ENCODE peak calls at places on chromosomes 7 and 10, in five cellular contexts. H, I, G, N and M are unnamed samples.

GRCh38 chr7:81014266-81014665 is 95.4 kb upstream of the SEMA3C start:
- DNase-seq in H (no peak), I (no peak), G (no peak), N (no peak), M (no peak)

GRCh38 chr7:34036972-34037792 is 131.8 kb downstream of the BMPER start:
- DNase-seq in H (no peak), I (no peak), G (no peak), N (no peak), M (no peak)

GRCh38 chr7:9945131-9945530 is 1028.5 kb upstream of the PHF14 start:
- DNase-seq in H (no peak), I (no peak), G (no peak), N (no peak), M (no peak)

GRCh38 chr7:137045573-137045972 is 177.1 kb downstream of the CHRM2 start:
- DNase-seq in H (no peak), I (no peak), G (no peak), N (no peak), M (no peak)

GRCh38 chr7:139820089-139820488 is 9.0 kb upstream of the TBXAS1 start:
- DNase-seq in H (no peak), I (no peak), G (no peak), N (no peak), M (no peak)

GRCh38 chr10:12675171-12675570 is 325.8 kb downstream of the CAMK1D start:
- DNase-seq in H (no peak), I (no peak), G (no peak), N (no peak), M (no peak)

GRCh38 chr7:4797858-4798705 is 22.7 kb downstream of the AP5Z1 start:
- DNase-seq in H (peak; percentile 55), I (peak; percentile 65), G (no peak), N (peak; percentile 77), M (peak; percentile 55)

GRCh38 chr10:20959178-20959577 is 62.1 kb upstream of the NEBL start:
- DNase-seq in H (no peak), I (no peak), G (no peak), N (no peak), M (no peak)

GRCh38 chr10:25257646-25258045 is 82.8 kb downstream of the GPR158 start:
- DNase-seq in H (no peak), I (no peak), G (no peak), N (no peak), M (no peak)

GRCh38 chr10:93376372-93377296 is 105.5 kb downstream of the MYOF start:
- DNase-seq in H (peak; percentile 80), I (no peak), G (peak; percentile 74), N (no peak), M (no peak)

GRCh38 chr10:133358162-133358919 is 522 bp upstream of the FUOM start:
- DNase-seq in H (no peak), I (peak; percentile 86), G (no peak), N (peak; percentile 62), M (peak; percentile 55)

GRCh38 chr7:92835851-92836488 is 403 bp downstream of the CDK6 start:
- DNase-seq in H (no peak), I (peak; percentile 60), G (no peak), N (peak; percentile 42), M (peak; percentile 20)

GRCh38 chr7:130990178-130990832 is 256.3 kb upstream of the KLF14 start:
- DNase-seq in H (no peak), I (no peak), G (no peak), N (no peak), M (no peak)

GRCh38 chr7:101996131-101996691 is 178.8 kb downstream of the CUX1 start:
- DNase-seq in H (no peak), I (no peak), G (no peak), N (no peak), M (no peak)

GRCh38 chr10:3354171-3354570 is 181.6 kb upstream of the PITRM1 start:
- DNase-seq in H (no peak), I (no peak), G (no peak), N (no peak), M (no peak)

GRCh38 chr7:87878208-87878735 is 2.0 kb downstream of the DBF4 start:
- DNase-seq in H (no peak), I (no peak), G (no peak), N (no peak), M (no peak)

GRCh38 chr10:86301431-86301830 is 65.2 kb downstream of the GRID1 start:
- DNase-seq in H (peak; percentile 1), I (no peak), G (no peak), N (no peak), M (no peak)

GRCh38 chr7:78386520-78386919 is 587.9 kb downstream of the PHTF2 start:
- DNase-seq in H (no peak), I (no peak), G (no peak), N (no peak), M (no peak)

GRCh38 chr7:149477494-149478443 is 16.9 kb upstream of the ZNF777 start:
- DNase-seq in H (peak; percentile 42), I (no peak), G (no peak), N (no peak), M (no peak)

GRCh38 chr7:138797715-138798320 is at the start of the genes ATP6V0A4 and TMEM213:
- DNase-seq in H (no peak), I (no peak), G (no peak), N (no peak), M (no peak)

GRCh38 chr7:41437257-41438196 is 265.4 kb downstream of the INHBA start:
- DNase-seq in H (no peak), I (peak; percentile 62), G (no peak), N (no peak), M (no peak)

GRCh38 chr10:11326241-11326640 is 285.2 kb downstream of the USP6NL start:
- DNase-seq in H (no peak), I (no peak), G (no peak), N (no peak), M (no peak)

GRCh38 chr10:11324761-11325321 is 286.6 kb downstream of the USP6NL start:
- DNase-seq in H (no peak), I (no peak), G (no peak), N (no peak), M (no peak)

GRCh38 chr10:11325817-11326216 is 285.6 kb downstream of the USP6NL start:
- DNase-seq in H (no peak), I (no peak), G (peak; percentile 23), N (no peak), M (no peak)

GRCh38 chr10:11328264-11329054 is 283.0 kb downstream of the USP6NL start:
- DNase-seq in H (no peak), I (no peak), G (no peak), N (peak; percentile 54), M (peak; percentile 37)

DNA sequence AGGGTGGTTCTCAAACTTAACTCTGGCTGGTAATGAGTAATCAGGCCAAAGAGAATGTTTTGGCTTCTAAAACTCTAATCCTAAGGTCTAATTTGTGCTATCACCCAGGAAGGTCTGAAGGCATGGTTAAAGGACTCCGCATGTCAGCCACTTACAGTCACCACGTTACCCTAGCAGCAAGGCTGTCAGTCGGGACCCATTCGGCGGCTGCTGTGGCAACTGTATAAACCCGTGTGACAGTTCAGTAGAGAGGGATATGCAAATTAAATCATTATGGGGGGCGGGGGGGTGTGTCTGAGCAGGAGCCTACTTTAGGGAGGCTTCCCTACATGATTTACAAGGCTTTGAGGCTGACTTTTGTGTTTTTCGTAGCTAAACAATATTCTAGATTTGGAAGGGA is 284.5 kb downstream of the USP6NL start:
- DNase-seq in H (no peak), I (no peak), G (no peak), N (no peak), M (no peak)
- TF ChIP-seq CTCF in H (no peak), I (no peak), G (no peak), N (no peak), M (no peak)

GRCh38 chr7:158111906-158112570 is 475.6 kb downstream of the PTPRN2 start:
- DNase-seq in H (no peak), I (no peak), G (no peak), N (no peak), M (no peak)
- H3K9me3 ChIP-seq in H (peaks cover 18% of the 10 kb centered on the region), I (no peaks in the 10 kb centered on the region), G (peaks cover 90% of the 10 kb centered on the region), N (peaks cover 3% of the 10 kb centered on the region), M (peaks cover 25% of the 10 kb centered on the region)

DNA sequence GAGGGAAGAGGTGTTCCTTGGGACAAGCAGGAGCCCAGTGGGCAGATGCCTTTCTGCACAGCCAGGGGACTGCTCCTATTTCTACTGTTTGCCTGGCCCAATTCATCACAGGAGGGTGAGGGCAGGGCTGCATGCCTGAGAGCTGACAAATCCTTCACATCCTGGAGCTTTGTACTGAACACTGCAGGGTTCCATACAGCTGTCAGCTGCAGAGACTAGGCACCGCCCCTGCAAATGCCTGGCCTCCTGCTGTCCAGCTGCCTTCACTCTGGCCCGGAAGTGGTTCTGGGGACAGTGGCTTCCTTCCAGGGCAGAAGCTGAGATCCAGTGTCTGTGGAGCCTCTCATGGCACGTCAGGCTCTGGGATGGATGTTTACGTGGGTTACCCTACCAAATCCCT is 470.7 kb downstream of the DNAJB6 start:
- DNase-seq in H (no peak), I (peak; percentile 39), G (no peak), N (peak; percentile 12), M (no peak)
- H3K27ac ChIP-seq in H (no peak overlapping the region), I (no peak overlapping the region), G (no peak overlapping the region), N (no peak overlapping the region), M (no peak overlapping the region)

GRCh38 chr7:24979470-24979862 is 512 bp downstream of the OSBPL3 start:
- DNase-seq in H (peak; percentile 80), I (peak; percentile 71), G (no peak), N (peak; percentile 73), M (peak; percentile 61)
- TF ChIP-seq CTCF in H (peak; percentile 74), I (peak; percentile 52), G (peak; percentile 48), N (peak; percentile 59), M (peak; percentile 70)

GRCh38 chr7:157904866-157905215 is 568.0 kb downstream of the DNAJB6 start:
- DNase-seq in H (no peak), I (no peak), G (no peak), N (no peak), M (no peak)
- H3K9me3 ChIP-seq in H (no peaks in the 10 kb centered on the region), I (no peaks in the 10 kb centered on the region), G (peaks cover 89% of the 10 kb centered on the region), N (no peaks in the 10 kb centered on the region), M (no peaks in the 10 kb centered on the region)

GRCh38 chr10:109996225-109996624 is 11.6 kb upstream of the ADD3 start:
- DNase-seq in H (no peak), I (no peak), G (no peak), N (no peak), M (no peak)
- H3K27ac ChIP-seq in H (no peak overlapping the region), I (no peak overlapping the region), G (no peak overlapping the region), N (no peak overlapping the region), M (peak overlapping the region; percentile 71)

DNA sequence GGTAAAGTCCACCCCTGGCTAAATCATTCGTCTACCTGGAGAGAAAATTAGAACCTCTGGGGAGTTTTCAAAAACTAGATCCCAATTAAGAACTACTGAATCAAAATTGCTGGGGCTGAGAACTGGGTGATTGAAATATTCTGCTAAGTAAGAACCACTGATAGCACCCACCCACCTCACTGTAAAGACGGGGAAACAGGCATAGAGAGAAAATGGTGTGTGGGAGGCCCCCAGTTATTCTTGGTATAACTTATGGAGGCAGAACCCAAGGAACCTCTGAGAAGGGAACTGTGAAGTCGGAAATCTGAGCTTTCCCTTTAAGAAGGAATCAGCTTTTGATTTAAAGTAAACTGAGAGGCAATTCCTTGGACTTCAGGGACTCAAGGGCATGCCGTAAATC is 53.1 kb downstream of the PRKAG2 start:
- DNase-seq in H (no peak), I (no peak), G (no peak), N (no peak), M (no peak)
- TF ChIP-seq CTCF in H (no peak), I (no peak), G (no peak), N (no peak), M (no peak)